ENCODE peak calls at places on chromosomes 5 and 9, in five cellular contexts. A is GM23248, J is neural progenitor cell, M is PC-3, V is HCT116. Q is an unnamed sample.

GRCh38 chr5:10633271-10634049 is 69.6 kb downstream of the ANKRD33B start:
- DNase-seq in A (no peak), J (no peak), M (no peak), V (no peak), Q (peak)

GRCh38 chr5:141855265-141856029 is 22.8 kb downstream of the PCDH1 start:
- DNase-seq in A (peak), J (no peak), M (no peak), V (no peak), Q (no peak)

GRCh38 chr5:77971965-77972544 is 195.9 kb upstream of the TBCA start:
- DNase-seq in A (no peak), J (peak), M (no peak), V (no peak), Q (no peak)

GRCh38 chr5:133421394-133421793 is 190.9 kb downstream of the FSTL4 start:
- DNase-seq in A (peak), J (peak), M (peak), V (no peak), Q (no peak)

GRCh38 chr9:79425840-79426239 is 145.9 kb upstream of the TLE4 start:
- DNase-seq in A (no peak), J (no peak), M (no peak), V (no peak), Q (no peak)

GRCh38 chr9:123382659-123383511 is 26.9 kb downstream of the CRB2 start:
- DNase-seq in A (no peak), J (no peak), M (no peak), V (no peak), Q (no peak)

GRCh38 chr9:116750543-116750942 is 63.4 kb downstream of the TRIM32 start:
- DNase-seq in A (no peak), J (no peak), M (no peak), V (no peak), Q (no peak)

GRCh38 chr5:140076142-140076541 is 33.0 kb upstream of the NRG2 start:
- DNase-seq in A (no peak), J (no peak), M (no peak), V (no peak), Q (no peak)

GRCh38 chr9:36029765-36030528 is 6.8 kb upstream of the RECK start:
- DNase-seq in A (peak), J (no peak), M (peak), V (no peak), Q (peak)

GRCh38 chr9:81182421-81182820 is 506.9 kb downstream of the TLE1 start:
- DNase-seq in A (peak), J (no peak), M (peak), V (no peak), Q (no peak)

GRCh38 chr5:112642885-112643284 is 94.8 kb upstream of the APC start:
- DNase-seq in A (peak), J (no peak), M (no peak), V (no peak), Q (no peak)

GRCh38 chr9:34457266-34458012 is 931 bp downstream of the FAM219A start:
- DNase-seq in A (peak), J (peak), M (peak), V (no peak), Q (no peak)

GRCh38 chr5:99815-100214 is 7.8 kb downstream of the PLEKHG4B start:
- DNase-seq in A (no peak), J (no peak), M (no peak), V (no peak), Q (no peak)

GRCh38 chr9:96344458-96345180 is 38.9 kb downstream of the SLC35D2 start:
- DNase-seq in A (peak), J (peak), M (peak), V (peak), Q (no peak)

GRCh38 chr9:121675969-121676822 is 24.8 kb downstream of the DAB2IP start:
- DNase-seq in A (peak), J (no peak), M (no peak), V (no peak), Q (no peak)

GRCh38 chr5:178625679-178626483 is 969 bp downstream of the CLK4 start:
- DNase-seq in A (peak), J (no peak), M (peak), V (no peak), Q (peak)

GRCh38 chr5:136081192-136081591 is 51.5 kb upstream of the SMAD5 start:
- DNase-seq in A (no peak), J (no peak), M (no peak), V (no peak), Q (no peak)

GRCh38 chr9:98142182-98142924 is 23.3 kb upstream of the TRIM14 start:
- DNase-seq in A (no peak), J (no peak), M (peak), V (no peak), Q (no peak)

GRCh38 chr5:146890733-146891440 is 12.3 kb upstream of the PPP2R2B start:
- DNase-seq in A (peak), J (no peak), M (no peak), V (no peak), Q (no peak)

GRCh38 chr9:108041551-108041950 is 552.0 kb upstream of the KLF4 start:
- DNase-seq in A (peak), J (no peak), M (peak), V (no peak), Q (no peak)

GRCh38 chr9:19946446-19947109 is 157.7 kb upstream of the SLC24A2 start:
- DNase-seq in A (peak), J (peak), M (peak), V (no peak), Q (no peak)

GRCh38 chr9:87008667-87009066 is 61.4 kb upstream of the GAS1 start:
- DNase-seq in A (no peak), J (no peak), M (no peak), V (no peak), Q (no peak)

GRCh38 chr5:94802450-94802849 is 184.0 kb downstream of the SLF1 start:
- DNase-seq in A (peak), J (peak), M (peak), V (no peak), Q (no peak)

GRCh38 chr9:99176527-99177013 is 45.2 kb downstream of the ALG2 start:
- DNase-seq in A (no peak), J (no peak), M (no peak), V (no peak), Q (no peak)

GRCh38 chr5:64295100-64295499 is 129.5 kb downstream of the RNF180 start:
- DNase-seq in A (no peak), J (no peak), M (no peak), V (no peak), Q (no peak)

GRCh38 chr9:130668196-130668595 is 3.8 kb downstream of the PRDM12 start:
- DNase-seq in A (no peak), J (no peak), M (no peak), V (no peak), Q (no peak)

GRCh38 chr9:130665029-130665430 is 636 bp downstream of the PRDM12 start:
- DNase-seq in A (no peak), J (peak), M (no peak), V (no peak), Q (no peak)

GRCh38 chr9:130667117-130667430 is 2.7 kb downstream of the PRDM12 start:
- DNase-seq in A (no peak), J (no peak), M (peak), V (no peak), Q (no peak)

GRCh38 chr9:130665431-130666392 is 1.3 kb downstream of the PRDM12 start:
- DNase-seq in A (peak), J (peak), M (no peak), V (no peak), Q (no peak)

GRCh38 chr9:130666393-130667116 is 2.2 kb downstream of the PRDM12 start:
- DNase-seq in A (no peak), J (peak), M (no peak), V (no peak), Q (no peak)
- TF ChIP-seq EZH2 in A (no peak), J (peak), M (no peak), V (no peak), Q (no peak)

GRCh38 chr9:127634021-127634420 is 21.9 kb downstream of the STXBP1 start:
- DNase-seq in A (no peak), J (no peak), M (no peak), V (peak), Q (no peak)
- TF ChIP-seq EZH2phosphoT487 in A (no peak), J (no peak), M (no peak), V (no peak), Q (no peak)

GRCh38 chr5:177128551-177128976 is 5.0 kb upstream of the NSD1 start:
- DNase-seq in A (peak), J (no peak), M (peak), V (no peak), Q (no peak)
- H2AFZ ChIP-seq in A (peak), J (no peak), M (no peak), V (peak), Q (no peak)

DNA sequence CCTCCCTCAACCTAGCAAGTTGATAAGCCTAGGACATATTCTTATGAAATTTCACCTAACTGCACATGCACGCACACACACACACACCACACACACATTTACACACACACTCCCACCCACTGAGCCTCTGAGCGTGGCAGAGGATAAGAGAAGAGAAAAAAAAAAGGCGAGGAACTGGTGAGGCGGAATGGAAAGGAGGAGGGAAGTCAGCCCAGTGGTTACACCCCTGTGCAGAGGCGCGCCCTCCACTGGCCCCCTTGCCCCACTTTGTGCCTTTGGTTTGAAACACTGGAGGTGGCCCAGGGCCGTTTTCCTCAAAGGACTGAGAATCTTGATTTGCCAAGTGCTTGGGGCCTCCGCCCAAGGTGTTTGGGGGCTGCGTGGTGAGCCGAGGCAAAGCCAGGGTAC is 20.7 kb downstream of the NR2F1 start:
- DNase-seq in A (no peak), J (peak), M (no peak), V (no peak), Q (no peak)
- TF ChIP-seq EZH2 in A (no peak), J (no peak), M (no peak), V (no peak), Q (no peak)

DNA sequence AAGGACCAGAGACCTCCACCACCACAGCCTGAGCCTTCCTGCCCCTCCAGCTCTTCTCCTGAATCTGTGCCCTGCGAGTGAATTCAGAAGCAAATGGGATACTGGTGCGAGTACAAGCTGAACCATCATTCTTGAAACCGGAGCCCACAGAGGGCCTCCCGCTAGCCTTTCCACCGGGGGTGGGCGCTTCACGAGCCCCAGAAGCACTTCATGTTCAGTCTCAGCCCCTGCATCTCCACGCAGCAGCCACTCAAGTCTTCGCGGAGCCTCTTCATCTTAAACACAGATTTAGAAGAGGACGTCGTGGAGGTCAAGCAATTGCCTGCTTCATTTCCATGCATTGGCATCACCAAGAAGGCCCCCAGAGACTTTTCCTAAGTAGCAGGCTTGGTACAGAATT is 26.0 kb upstream of the OLFM1 start:
- DNase-seq in A (no peak), J (no peak), M (no peak), V (no peak), Q (no peak)
- TF ChIP-seq EZH2phosphoT487 in A (no peak), J (no peak), M (no peak), V (no peak), Q (no peak)

DNA sequence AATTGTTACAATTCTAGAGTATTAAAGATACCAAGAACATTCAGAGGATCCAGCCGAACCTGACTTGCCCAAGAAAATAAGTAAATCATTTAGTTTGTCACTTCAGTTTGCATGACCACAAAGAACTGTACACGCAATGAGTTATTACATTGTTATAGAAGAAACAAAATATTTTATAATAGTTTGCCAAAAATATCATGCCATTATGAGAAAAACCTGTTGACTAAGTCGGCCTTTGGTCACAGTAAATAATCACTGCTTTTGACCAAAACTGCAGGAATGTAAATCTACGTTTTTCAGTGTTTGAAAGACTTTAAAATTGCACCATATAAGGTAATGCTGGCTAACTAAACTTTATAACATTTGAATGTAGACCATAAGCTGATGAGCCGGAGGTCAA is 27.9 kb downstream of the TRIO start:
- DNase-seq in A (peak), J (no peak), M (no peak), V (no peak), Q (no peak)
- H2AFZ ChIP-seq in A (no peak), J (no peak), M (no peak), V (no peak), Q (no peak)

GRCh38 chr9:1053848-1054365 is 3.8 kb downstream of the DMRT2 start:
- DNase-seq in A (no peak), J (no peak), M (no peak), V (no peak), Q (no peak)

GRCh38 chr9:1050125-1050895 is at the start of gene DMRT2:
- DNase-seq in A (peak), J (no peak), M (no peak), V (peak), Q (peak)

GRCh38 chr9:1052908-1053590 is 2.9 kb downstream of the DMRT2 start:
- DNase-seq in A (no peak), J (no peak), M (no peak), V (no peak), Q (no peak)

GRCh38 chr9:1051286-1052118 is 1.3 kb downstream of the DMRT2 start:
- DNase-seq in A (peak), J (peak), M (no peak), V (no peak), Q (peak)

GRCh38 chr9:1052119-1052907 is 2.2 kb downstream of the DMRT2 start:
- DNase-seq in A (no peak), J (no peak), M (no peak), V (no peak), Q (no peak)
- TF ChIP-seq EZH2 in A (no peak), J (no peak), M (no peak), V (no peak), Q (no peak)